ENCODE peak calls at places on chromosomes 13 and 19, in four cellular contexts. Y, V, R and B are unnamed samples.

GRCh38 chr13:79126706-79127105 is 279.3 kb downstream of the RBM26 start:
- DNase-seq in Y (no peak), R (no peak), V (no peak), B (no peak)

GRCh38 chr19:32881766-32882165 is 12.2 kb upstream of the SLC7A9 start:
- DNase-seq in R (no peak), V (no peak), Y (no peak), B (no peak)

GRCh38 chr13:106919093-106919492 is 351.2 kb upstream of the ARGLU1 start:
- DNase-seq in V (no peak), Y (peak), R (no peak), B (no peak)

GRCh38 chr19:49133621-49134454 is 14.5 kb downstream of the PPFIA3 start:
- DNase-seq in V (no peak), R (peak), Y (peak), B (no peak)

GRCh38 chr19:1384478-1385110 is 887 bp downstream of the NDUFS7 start:
- DNase-seq in Y (no peak), V (no peak), R (no peak), B (no peak)

GRCh38 chr13:39232401-39232980 is 194.2 kb downstream of the NHLRC3 start:
- DNase-seq in R (no peak), Y (no peak), V (no peak), B (no peak)

GRCh38 chr13:37869756-37870488 is at the start of gene TRPC4:
- DNase-seq in V (no peak), R (peak), Y (peak), B (peak)

GRCh38 chr19:5097959-5098623 is 129.2 kb downstream of the KDM4B start:
- DNase-seq in V (no peak), Y (no peak), R (no peak), B (no peak)

GRCh38 chr19:39631178-39631577 is 24.5 kb upstream of the LGALS16 start:
- DNase-seq in V (no peak), Y (no peak), R (no peak), B (peak)

GRCh38 chr19:58330458-58330857 is 3.7 kb downstream of the ZSCAN22 start:
- DNase-seq in R (peak), Y (peak), V (no peak), B (no peak)

GRCh38 chr13:93942016-93942415 is 537.5 kb downstream of the DCT start:
- DNase-seq in V (no peak), Y (no peak), R (peak), B (no peak)

GRCh38 chr13:76812971-76813691 is 73.1 kb downstream of the KCTD12 start:
- DNase-seq in V (peak), R (no peak), Y (peak), B (no peak)

GRCh38 chr13:70253411-70253810 is 145.2 kb upstream of the KLHL1 start:
- DNase-seq in R (peak), Y (no peak), V (no peak), B (no peak)

GRCh38 chr19:19628499-19629134 is 597 bp upstream of the LPAR2 start:
- DNase-seq in V (no peak), Y (peak), R (peak), B (no peak)

GRCh38 chr13:111893071-111893606 is 173.8 kb upstream of the SOX1 start:
- DNase-seq in Y (peak), R (no peak), V (no peak), B (no peak)

GRCh38 chr19:35755550-35756371 is 1.1 kb downstream of the HSPB6 start:
- DNase-seq in V (peak), R (no peak), Y (peak), B (no peak)

GRCh38 chr19:13825489-13826475 is 30.5 kb downstream of the ZSWIM4 start:
- DNase-seq in R (no peak), V (no peak), Y (no peak), B (peak)

GRCh38 chr19:3095375-3096191 is 1.4 kb downstream of the GNA11 start:
- DNase-seq in R (no peak), V (no peak), Y (peak), B (no peak)

GRCh38 chr19:3725121-3725520 is 16.9 kb downstream of the TJP3 start:
- DNase-seq in Y (no peak), R (no peak), V (no peak), B (no peak)

GRCh38 chr13:48081739-48082138 is 13.2 kb downstream of the MED4 start:
- DNase-seq in R (no peak), Y (no peak), V (no peak), B (no peak)

GRCh38 chr19:35846038-35846668 is 6.2 kb downstream of the NPHS1 start:
- DNase-seq in Y (no peak), R (no peak), V (no peak), B (no peak)

GRCh38 chr19:40530091-40530901 is 46.4 kb upstream of the SHKBP1 start:
- DNase-seq in V (no peak), Y (peak), R (no peak), B (no peak)